ENCODE peak calls at places on chromosomes 12 and 14, in five cellular contexts. One of them, this sample, is unnamed.

GRCh38 chr12:119406811-119407210 is 72.3 kb downstream of the CCDC60 start:
- DNase-seq in prostate gland: no peak
- DNase-seq in A673: no peak
- DNase-seq in B cell: no peak
- DNase-seq in thoracic aorta: no peak
- DNase-seq in this sample: no peak

GRCh38 chr12:108580531-108580930 is 17.4 kb downstream of the TMEM119 start:
- DNase-seq in prostate gland: no peak
- DNase-seq in A673: no peak
- DNase-seq in B cell: no peak
- DNase-seq in thoracic aorta: no peak
- DNase-seq in this sample: no peak

GRCh38 chr12:57135939-57136338 is 7.7 kb downstream of the LRP1 start:
- DNase-seq in prostate gland: no peak
- DNase-seq in A673: no peak
- DNase-seq in B cell: no peak
- DNase-seq in thoracic aorta: no peak
- DNase-seq in this sample: no peak

GRCh38 chr12:7060353-7060954 is at the start of gene C1S:
- DNase-seq in prostate gland: peak; percentile 61
- DNase-seq in A673: peak; percentile 42
- DNase-seq in B cell: no peak
- DNase-seq in thoracic aorta: peak; percentile 68
- DNase-seq in this sample: peak; percentile 98

GRCh38 chr14:64440494-64440893 is 24.8 kb upstream of the AKAP5 start:
- DNase-seq in prostate gland: no peak
- DNase-seq in A673: no peak
- DNase-seq in B cell: no peak
- DNase-seq in thoracic aorta: no peak
- DNase-seq in this sample: no peak

GRCh38 chr12:9651265-9651729 is 18.2 kb upstream of the CLEC2D start:
- DNase-seq in prostate gland: no peak
- DNase-seq in A673: no peak
- DNase-seq in B cell: peak; percentile 48
- DNase-seq in thoracic aorta: no peak
- DNase-seq in this sample: no peak

GRCh38 chr12:123071401-123072304 is 79.2 kb downstream of the PITPNM2 start:
- DNase-seq in prostate gland: no peak
- DNase-seq in A673: no peak
- DNase-seq in B cell: no peak
- DNase-seq in thoracic aorta: no peak
- DNase-seq in this sample: no peak

GRCh38 chr12:112380663-112381420 is 1.4 kb downstream of the HECTD4 start:
- DNase-seq in prostate gland: no peak
- DNase-seq in A673: peak; percentile 43
- DNase-seq in B cell: no peak
- DNase-seq in thoracic aorta: no peak
- DNase-seq in this sample: no peak

GRCh38 chr12:117092886-117093285 is 6.3 kb downstream of the TESC start:
- DNase-seq in prostate gland: no peak
- DNase-seq in A673: no peak
- DNase-seq in B cell: no peak
- DNase-seq in thoracic aorta: no peak
- DNase-seq in this sample: no peak

GRCh38 chr14:93150227-93151206 is 34.2 kb downstream of the MOAP1 start:
- DNase-seq in prostate gland: no peak
- DNase-seq in A673: no peak
- DNase-seq in B cell: no peak
- DNase-seq in thoracic aorta: no peak
- DNase-seq in this sample: no peak

GRCh38 chr14:105488781-105489606 is 2.1 kb upstream of the TEDC1 start:
- DNase-seq in prostate gland: no peak
- DNase-seq in A673: no peak
- DNase-seq in B cell: peak; percentile 46
- DNase-seq in thoracic aorta: no peak
- DNase-seq in this sample: no peak

GRCh38 chr12:78977463-78977862 is 112.9 kb downstream of the SYT1 start:
- DNase-seq in prostate gland: no peak
- DNase-seq in A673: no peak
- DNase-seq in B cell: no peak
- DNase-seq in thoracic aorta: no peak
- DNase-seq in this sample: no peak

GRCh38 chr14:61296707-61297502 is 15.8 kb upstream of the TMEM30B start:
- DNase-seq in prostate gland: no peak
- DNase-seq in A673: peak; percentile 55
- DNase-seq in B cell: peak; percentile 30
- DNase-seq in thoracic aorta: no peak
- DNase-seq in this sample: no peak

GRCh38 chr12:130849561-130850417 is 10.7 kb upstream of the STX2 start:
- DNase-seq in prostate gland: no peak
- DNase-seq in A673: no peak
- DNase-seq in B cell: no peak
- DNase-seq in thoracic aorta: no peak
- DNase-seq in this sample: no peak

GRCh38 chr14:37197421-37198272 is at the start of gene MIPOL1:
- DNase-seq in prostate gland: peak; percentile 79
- DNase-seq in A673: peak; percentile 88
- DNase-seq in B cell: no peak
- DNase-seq in thoracic aorta: peak; percentile 21
- DNase-seq in this sample: peak; percentile 76

GRCh38 chr14:54424479-54424901 is 16.7 kb downstream of the CNIH1 start:
- DNase-seq in prostate gland: no peak
- DNase-seq in A673: no peak
- DNase-seq in B cell: no peak
- DNase-seq in thoracic aorta: no peak
- DNase-seq in this sample: no peak

GRCh38 chr14:58662759-58663158 is 25.0 kb downstream of the DACT1 start:
- DNase-seq in prostate gland: no peak
- DNase-seq in A673: no peak
- DNase-seq in B cell: no peak
- DNase-seq in thoracic aorta: no peak
- DNase-seq in this sample: no peak

GRCh38 chr12:53892760-53893159 is 45.9 kb upstream of the HOXC13 start:
- DNase-seq in prostate gland: no peak
- DNase-seq in A673: no peak
- DNase-seq in B cell: no peak
- DNase-seq in thoracic aorta: no peak
- DNase-seq in this sample: no peak

DNA sequence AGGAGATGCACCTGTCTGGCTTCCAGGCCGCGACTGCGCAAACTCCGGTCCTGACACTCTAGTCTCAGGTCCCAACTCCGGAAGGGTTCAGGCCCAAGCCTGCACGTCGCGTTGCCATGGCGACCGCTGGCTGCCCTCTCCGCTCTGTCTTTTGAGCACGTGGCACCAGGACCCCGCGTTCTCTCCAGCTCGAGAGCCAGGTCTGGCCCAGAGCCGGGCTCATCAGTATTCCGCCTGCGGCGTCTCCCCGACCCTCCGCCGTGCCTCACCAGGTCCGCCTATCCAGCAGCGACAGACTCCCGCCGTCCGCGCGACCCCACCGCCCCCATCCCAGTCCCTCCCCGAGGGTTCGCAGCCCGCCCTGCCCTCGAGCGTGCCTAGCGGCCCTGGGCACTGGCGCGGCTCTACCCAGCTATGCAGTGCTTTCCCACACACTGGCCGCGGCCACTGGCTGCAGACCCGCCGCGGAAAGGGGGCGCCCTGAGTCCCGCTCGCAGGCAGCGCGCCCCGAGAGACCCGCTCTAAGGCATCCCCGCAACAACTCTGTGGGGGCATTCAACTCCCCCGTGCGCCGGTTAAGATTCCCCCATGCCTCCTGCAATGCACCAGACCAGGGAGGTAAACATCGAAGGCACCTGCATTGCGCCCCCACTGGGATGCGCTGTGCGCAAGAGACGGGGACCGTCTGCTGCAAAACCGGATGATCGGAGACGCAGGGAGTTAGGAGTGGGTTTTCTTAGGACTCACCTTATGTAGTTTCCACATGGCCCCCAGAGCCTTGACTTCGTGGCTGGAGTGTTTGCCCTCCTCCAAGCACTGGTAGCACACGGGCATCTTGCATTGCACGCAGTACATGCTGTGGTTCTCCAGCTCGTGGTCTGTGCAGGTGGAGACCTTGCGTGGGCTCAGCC is 1.3 kb downstream of the TRIM9 start:
- DNase-seq in prostate gland: no peak
- DNase-seq in A673: peak; percentile 69
- DNase-seq in B cell: peak; percentile 64
- DNase-seq in thoracic aorta: no peak
- DNase-seq in this sample: no peak
- TF ChIP-seq CTCF in prostate gland: no peak
- TF ChIP-seq CTCF in A673: peak; percentile 73
- TF ChIP-seq CTCF in B cell: peak; percentile 54
- TF ChIP-seq CTCF in thoracic aorta: no peak
- TF ChIP-seq CTCF in this sample: peak; percentile 21

GRCh38 chr14:74906923-74907620 is 16.0 kb downstream of the RPS6KL1 start:
- DNase-seq in prostate gland: no peak
- DNase-seq in A673: no peak
- DNase-seq in B cell: peak; percentile 26
- DNase-seq in thoracic aorta: no peak
- DNase-seq in this sample: no peak
- TF ChIP-seq CTCF in prostate gland: no peak
- TF ChIP-seq CTCF in A673: peak; percentile 40
- TF ChIP-seq CTCF in B cell: peak; percentile 9
- TF ChIP-seq CTCF in thoracic aorta: no peak
- TF ChIP-seq CTCF in this sample: peak; percentile 24

DNA sequence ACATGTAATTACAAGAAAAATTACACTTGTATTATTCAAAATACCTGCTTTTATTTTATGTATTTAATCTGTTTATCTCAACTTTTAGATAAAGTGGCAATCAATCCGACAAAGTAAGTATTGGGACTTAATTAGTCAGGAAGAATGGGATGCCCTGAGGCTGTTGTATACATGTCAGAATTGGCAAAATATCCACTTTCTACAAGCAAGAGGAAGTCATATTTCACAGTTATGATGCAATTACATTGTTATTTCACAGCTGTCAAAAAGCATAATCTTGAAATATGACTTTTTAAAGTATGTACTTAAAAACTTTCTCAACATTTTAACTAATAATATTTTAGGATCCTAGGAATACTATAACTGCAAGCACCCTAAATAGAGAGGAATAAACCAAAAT is 357.1 kb upstream of the MGAT4C start:
- DNase-seq in prostate gland: no peak
- DNase-seq in A673: peak; percentile 47
- DNase-seq in B cell: no peak
- DNase-seq in thoracic aorta: no peak
- DNase-seq in this sample: no peak
- TF ChIP-seq CTCF in prostate gland: no peak
- TF ChIP-seq CTCF in A673: no peak
- TF ChIP-seq CTCF in B cell: no peak
- TF ChIP-seq CTCF in thoracic aorta: no peak
- TF ChIP-seq CTCF in this sample: no peak

DNA sequence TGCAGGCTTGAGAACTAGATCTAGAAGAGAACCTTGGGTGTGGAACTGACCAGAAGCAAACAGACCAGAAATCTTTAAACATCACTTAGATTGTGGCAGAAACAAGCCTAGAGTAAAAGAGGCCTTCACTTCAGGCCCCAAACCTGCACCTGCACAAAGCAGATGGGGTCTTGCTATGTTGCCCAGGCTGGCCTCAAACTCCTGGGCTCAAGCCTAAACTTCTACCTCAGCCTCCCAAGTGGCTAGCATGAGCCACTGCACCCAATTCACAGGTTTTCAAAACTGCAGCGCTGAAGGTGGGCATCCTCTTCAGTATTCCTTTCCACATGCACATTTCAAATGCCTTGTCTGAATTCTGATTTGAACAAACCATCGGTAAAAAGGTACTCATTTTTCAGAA is 19.9 kb downstream of the MOK start:
- DNase-seq in prostate gland: no peak
- DNase-seq in A673: no peak
- DNase-seq in B cell: no peak
- DNase-seq in thoracic aorta: no peak
- DNase-seq in this sample: no peak
- TF ChIP-seq CTCF in prostate gland: no peak
- TF ChIP-seq CTCF in A673: no peak
- TF ChIP-seq CTCF in B cell: no peak
- TF ChIP-seq CTCF in thoracic aorta: no peak
- TF ChIP-seq CTCF in this sample: no peak

DNA sequence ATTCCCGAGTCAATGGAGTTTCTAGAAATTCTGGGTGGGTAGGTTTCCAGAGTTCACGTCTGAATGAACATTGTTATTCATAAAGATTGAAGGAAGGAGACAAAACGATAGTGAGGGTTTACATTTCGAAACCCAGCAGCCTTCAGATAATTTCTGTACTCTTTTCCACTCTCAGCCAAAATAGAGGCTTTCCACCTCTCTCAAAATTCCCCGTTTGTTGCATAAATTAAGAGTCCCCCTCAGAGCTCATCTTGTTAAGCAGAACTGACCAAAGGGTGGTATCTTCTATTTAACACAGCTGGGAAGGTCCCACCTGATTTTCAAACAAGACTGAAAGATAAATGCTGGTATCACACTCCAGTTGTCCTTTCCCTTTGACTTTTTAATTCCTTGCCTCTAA is 21.5 kb upstream of the YARS2 start:
- DNase-seq in prostate gland: no peak
- DNase-seq in A673: no peak
- DNase-seq in B cell: no peak
- DNase-seq in thoracic aorta: no peak
- DNase-seq in this sample: no peak
- TF ChIP-seq CTCF in prostate gland: no peak
- TF ChIP-seq CTCF in A673: no peak
- TF ChIP-seq CTCF in B cell: no peak
- TF ChIP-seq CTCF in thoracic aorta: no peak
- TF ChIP-seq CTCF in this sample: no peak

DNA sequence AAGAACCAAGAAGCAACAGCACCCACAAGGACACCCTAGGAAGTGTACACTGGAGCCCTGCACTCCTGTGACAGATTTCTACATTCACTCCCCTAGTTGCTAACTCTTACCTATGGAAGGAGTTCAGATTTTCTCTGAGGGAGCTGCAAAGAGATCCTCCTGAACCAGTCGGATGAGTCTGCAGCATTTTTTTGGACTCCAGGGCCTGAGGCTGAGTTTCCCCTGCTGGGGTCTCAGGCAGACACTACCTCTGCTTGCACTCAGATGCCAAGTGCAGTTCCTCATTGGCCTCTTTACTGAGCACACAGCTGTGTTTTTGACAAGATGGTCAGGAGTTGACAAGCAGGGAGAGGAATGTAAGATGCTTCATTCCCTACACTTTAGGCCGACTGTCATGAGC is 153.2 kb upstream of the RBM19 start:
- DNase-seq in prostate gland: no peak
- DNase-seq in A673: no peak
- DNase-seq in B cell: no peak
- DNase-seq in thoracic aorta: no peak
- DNase-seq in this sample: no peak
- TF ChIP-seq CTCF in prostate gland: no peak
- TF ChIP-seq CTCF in A673: no peak
- TF ChIP-seq CTCF in B cell: no peak
- TF ChIP-seq CTCF in thoracic aorta: no peak
- TF ChIP-seq CTCF in this sample: no peak

DNA sequence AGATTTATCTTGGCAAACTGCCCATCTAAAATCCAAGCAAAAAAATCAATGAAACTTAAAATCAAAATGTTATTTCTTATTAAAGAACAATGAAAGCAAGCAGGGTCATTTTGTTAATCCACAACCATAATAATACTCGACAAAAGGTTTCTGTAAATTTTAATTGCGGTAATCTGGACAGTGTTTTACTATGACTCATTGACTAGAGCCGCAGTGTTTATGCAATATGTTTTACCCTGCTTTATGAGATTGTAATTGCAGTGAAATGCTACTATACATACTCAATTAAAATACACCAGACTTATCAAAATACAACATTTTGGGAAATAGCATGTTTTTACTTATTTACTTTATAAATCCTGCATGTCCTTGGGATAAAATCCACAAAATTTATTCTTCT is 12.9 kb upstream of the LGR5 start:
- DNase-seq in prostate gland: no peak
- DNase-seq in A673: no peak
- DNase-seq in B cell: no peak
- DNase-seq in thoracic aorta: no peak
- DNase-seq in this sample: no peak
- TF ChIP-seq CTCF in prostate gland: no peak
- TF ChIP-seq CTCF in A673: no peak
- TF ChIP-seq CTCF in B cell: no peak
- TF ChIP-seq CTCF in thoracic aorta: no peak
- TF ChIP-seq CTCF in this sample: no peak